ENCODE peak calls at places on chromosomes 1 and 21, in six cellular contexts. L is GM12865, W is nephron progenitor cell, J is B cell, Q is tibial nerve, B is fibroblast of the aortic adventitia. P is an unnamed sample.
A peak's percentile ranks its signal among the peaks of the same experiment; 100 is the strongest.

GRCh38 chr1:181676269-181676668 is 193.0 kb downstream of the CACNA1E start:
- DNase-seq in L (peak; percentile 68), W (peak; percentile 30), J (peak; percentile 38), Q (no peak), B (peak; percentile 22), P (no peak)

GRCh38 chr1:236765831-236766230 is 29.3 kb upstream of the MTR start:
- DNase-seq in L (no peak), W (no peak), J (no peak), Q (no peak), B (no peak), P (no peak)

GRCh38 chr1:37274896-37275631 is 199.3 kb upstream of the ZC3H12A start:
- DNase-seq in L (no peak), W (no peak), J (no peak), Q (no peak), B (no peak), P (no peak)

GRCh38 chr1:66980745-66981367 is 56.1 kb downstream of the MIER1 start:
- DNase-seq in L (no peak), W (no peak), J (no peak), Q (no peak), B (peak; percentile 42), P (no peak)

GRCh38 chr1:9249534-9250335 is 15.2 kb downstream of the H6PD start:
- DNase-seq in L (peak; percentile 57), W (peak; percentile 53), J (no peak), Q (no peak), B (peak; percentile 35), P (no peak)

GRCh38 chr1:82919828-82920227 is 1079.1 kb downstream of the TTLL7 start:
- DNase-seq in L (no peak), W (no peak), J (no peak), Q (no peak), B (no peak), P (no peak)

GRCh38 chr21:37503848-37504467 is 137.4 kb downstream of the DYRK1A start:
- DNase-seq in L (no peak), W (no peak), J (no peak), Q (no peak), B (peak; percentile 39), P (no peak)

GRCh38 chr1:43366601-43367025 is 1.2 kb downstream of the ELOVL1 start:
- DNase-seq in L (no peak), W (no peak), J (no peak), Q (no peak), B (no peak), P (no peak)

GRCh38 chr1:113325039-113325438 is 65.3 kb upstream of the MAGI3 start:
- DNase-seq in L (no peak), W (no peak), J (no peak), Q (no peak), B (peak; percentile 14), P (no peak)

GRCh38 chr1:8055973-8056372 is 29.9 kb upstream of the ERRFI1 start:
- DNase-seq in L (no peak), W (no peak), J (no peak), Q (no peak), B (peak; percentile 85), P (no peak)

GRCh38 chr1:89918127-89918793 is 76.7 kb upstream of the ZNF326 start:
- DNase-seq in L (no peak), W (no peak), J (no peak), Q (no peak), B (no peak), P (no peak)

GRCh38 chr1:116375884-116376733 is 3.1 kb downstream of the ATP1A1 start:
- DNase-seq in L (peak; percentile 69), W (peak; percentile 29), J (peak; percentile 20), Q (peak; percentile 47), B (peak; percentile 92), P (no peak)

GRCh38 chr1:153526132-153526543 is 9.7 kb downstream of the S100A6 start:
- DNase-seq in L (no peak), W (no peak), J (no peak), Q (no peak), B (no peak), P (no peak)

GRCh38 chr1:178772952-178773351 is 47.9 kb downstream of the RALGPS2 start:
- DNase-seq in L (no peak), W (no peak), J (no peak), Q (no peak), B (no peak), P (no peak)

GRCh38 chr1:178774263-178774662 is 49.2 kb downstream of the RALGPS2 start:
- DNase-seq in L (peak; percentile 20), W (no peak), J (no peak), Q (no peak), B (peak; percentile 63), P (no peak)

GRCh38 chr1:178768423-178768822 is 43.4 kb downstream of the RALGPS2 start:
- DNase-seq in L (peak; percentile 53), W (no peak), J (peak; percentile 37), Q (no peak), B (peak; percentile 41), P (no peak)
- TF ChIP-seq CTCF in L (peak; percentile 70), W (peak; percentile 54), J (peak; percentile 73), Q (peak; percentile 46), B (peak; percentile 81), P (peak; percentile 79)

DNA sequence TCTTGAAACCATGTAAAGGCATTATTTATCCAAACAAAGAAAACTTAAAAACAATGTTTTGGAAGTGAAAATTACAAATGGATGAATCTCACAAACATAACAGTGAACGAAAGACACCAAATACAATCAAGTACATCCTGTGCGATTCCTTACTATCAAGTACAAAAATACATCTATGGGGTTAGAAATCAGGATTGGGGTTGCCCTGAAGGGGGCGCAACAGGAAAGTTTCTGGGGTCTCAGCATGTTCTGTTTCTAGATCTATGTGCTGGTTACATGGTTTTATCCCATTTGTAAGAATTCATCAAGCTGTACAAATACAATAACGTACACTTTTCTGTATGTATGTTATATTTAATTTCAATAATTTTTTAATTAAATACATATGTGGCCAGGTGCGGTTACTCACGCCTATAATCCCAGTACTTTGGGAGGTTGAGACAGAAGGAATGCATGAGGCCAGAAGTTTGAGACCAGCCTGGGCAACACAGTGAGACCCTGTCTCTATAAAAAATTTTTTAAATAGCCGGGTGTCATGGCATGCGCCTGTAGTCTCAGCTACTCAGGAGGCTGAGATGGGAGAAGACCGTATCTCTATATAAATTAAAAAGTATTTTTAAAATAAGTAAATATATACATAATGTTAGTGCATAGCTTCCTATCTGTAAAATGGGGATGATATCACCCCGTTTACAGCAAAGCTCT is 121.5 kb upstream of the SOD1 start:
- DNase-seq in L (no peak), W (no peak), J (no peak), Q (no peak), B (no peak), P (no peak)
- TF ChIP-seq CTCF in L (peak; percentile 5), W (peak; percentile 28), J (no peak), Q (no peak), B (no peak), P (no peak)

GRCh38 chr1:225962440-225962975 is 21.5 kb upstream of the LEFTY2 start:
- DNase-seq in L (peak; percentile 73), W (peak; percentile 84), J (peak; percentile 73), Q (no peak), B (no peak), P (no peak)
- TF ChIP-seq CTCF in L (peak; percentile 89), W (peak; percentile 83), J (peak; percentile 75), Q (no peak), B (peak; percentile 58), P (peak; percentile 94)

GRCh38 chr21:39141502-39141901 is 41.7 kb downstream of the PSMG1 start:
- DNase-seq in L (no peak), W (no peak), J (no peak), Q (no peak), B (peak; percentile 25), P (no peak)

GRCh38 chr21:39134288-39134810 is 48.9 kb downstream of the PSMG1 start:
- DNase-seq in L (no peak), W (no peak), J (no peak), Q (no peak), B (no peak), P (no peak)

GRCh38 chr21:39136711-39137110 is 46.5 kb downstream of the PSMG1 start:
- DNase-seq in L (no peak), W (no peak), J (no peak), Q (no peak), B (no peak), P (no peak)

GRCh38 chr21:39132248-39132647 is 51.0 kb downstream of the PSMG1 start:
- DNase-seq in L (no peak), W (no peak), J (no peak), Q (no peak), B (peak; percentile 56), P (no peak)

GRCh38 chr21:39137248-39138186 is 45.7 kb downstream of the PSMG1 start:
- DNase-seq in L (no peak), W (peak; percentile 45), J (no peak), Q (no peak), B (peak; percentile 63), P (no peak)
- TF ChIP-seq CTCF in L (no peak), W (no peak), J (no peak), Q (no peak), B (no peak), P (no peak)

GRCh38 chr1:27574871-27575831 is 28.8 kb downstream of the AHDC1 start:
- DNase-seq in L (no peak), W (peak; percentile 81), J (peak; percentile 57), Q (no peak), B (peak; percentile 81), P (no peak)

GRCh38 chr1:27577504-27578188 is 26.3 kb downstream of the AHDC1 start:
- DNase-seq in L (no peak), W (no peak), J (no peak), Q (no peak), B (peak; percentile 58), P (no peak)

GRCh38 chr1:27576846-27577245 is 27.1 kb downstream of the AHDC1 start:
- DNase-seq in L (no peak), W (no peak), J (no peak), Q (no peak), B (no peak), P (no peak)

GRCh38 chr1:27574001-27574781 is 29.8 kb downstream of the AHDC1 start:
- DNase-seq in L (no peak), W (no peak), J (no peak), Q (no peak), B (no peak), P (no peak)

GRCh38 chr1:27575861-27576331 is 28.0 kb downstream of the AHDC1 start:
- DNase-seq in L (peak; percentile 38), W (peak; percentile 71), J (peak; percentile 55), Q (no peak), B (peak; percentile 42), P (no peak)
- TF ChIP-seq CTCF in L (no peak), W (no peak), J (no peak), Q (no peak), B (no peak), P (no peak)

GRCh38 chr1:204600968-204601367 is 84.6 kb downstream of the LRRN2 start:
- DNase-seq in L (no peak), W (no peak), J (no peak), Q (no peak), B (no peak), P (no peak)
- TF ChIP-seq CTCF in L (peak; percentile 26), W (peak; percentile 12), J (no peak), Q (no peak), B (peak; percentile 32), P (no peak)

P was measured in CD14-positive monocyte.